ENCODE peak calls at places on chromosomes 2 and 18, in ten cellular contexts. O is gastrocnemius medialis, M is A549, T is AG09309, P is fibroblast of pulmonary artery, B is Caco-2, R is OCI-LY7, K is MG63, W is psoas muscle, F is spleen. S is an unnamed sample.

GRCh38 chr2:161824226-161824625 is 200.0 kb downstream of the SLC4A10 start:
- DNase-seq in O (no peak), M (no peak), T (no peak), P (no peak), B (no peak), R (no peak), K (no peak), W (no peak), F (no peak), S (no peak)

GRCh38 chr2:148517296-148517695 is 127.3 kb upstream of the EPC2 start:
- DNase-seq in O (no peak), M (no peak), T (no peak), P (no peak), B (no peak), R (no peak), K (no peak), W (no peak), F (no peak), S (no peak)

GRCh38 chr18:13615432-13615861 is 110.9 kb downstream of the FAM210A start:
- DNase-seq in O (peak; percentile 30), M (no peak), T (no peak), P (no peak), B (no peak), R (peak; percentile 17), K (no peak), W (no peak), F (no peak), S (no peak)

GRCh38 chr2:210671065-210671464 is 114.7 kb downstream of the CPS1 start:
- DNase-seq in O (no peak), M (no peak), T (no peak), P (no peak), B (no peak), R (no peak), K (no peak), W (no peak), F (no peak), S (no peak)

GRCh38 chr2:203301667-203302066 is 26.5 kb upstream of the ABI2 start:
- DNase-seq in O (no peak), M (no peak), T (no peak), P (no peak), B (no peak), R (no peak), K (no peak), W (no peak), F (no peak), S (no peak)

GRCh38 chr18:37422116-37422515 is 143.5 kb downstream of the CELF4 start:
- DNase-seq in O (no peak), M (no peak), T (no peak), P (no peak), B (no peak), R (no peak), K (no peak), W (no peak), F (no peak), S (no peak)

GRCh38 chr2:129769402-129769991 is 210.0 kb upstream of the RAB6C start:
- DNase-seq in O (no peak), M (no peak), T (no peak), P (no peak), B (no peak), R (no peak), K (no peak), W (no peak), F (no peak), S (no peak)

GRCh38 chr2:31213883-31214637 is 3.3 kb downstream of the CAPN14 start:
- DNase-seq in O (no peak), M (no peak), T (no peak), P (no peak), B (no peak), R (peak; percentile 55), K (no peak), W (no peak), F (no peak), S (no peak)

GRCh38 chr2:150480241-150480640 is 7.2 kb downstream of the RND3 start:
- DNase-seq in O (no peak), M (no peak), T (no peak), P (no peak), B (no peak), R (no peak), K (peak; percentile 57), W (no peak), F (no peak), S (no peak)

GRCh38 chr2:150480971-150481830 is 6.3 kb downstream of the RND3 start:
- DNase-seq in O (no peak), M (no peak), T (no peak), P (no peak), B (no peak), R (no peak), K (no peak), W (no peak), F (no peak), S (no peak)

GRCh38 chr2:150478206-150478974 is 9.1 kb downstream of the RND3 start:
- DNase-seq in O (no peak), M (no peak), T (no peak), P (no peak), B (peak; percentile 59), R (no peak), K (no peak), W (no peak), F (no peak), S (no peak)

GRCh38 chr2:150477347-150477746 is 10.1 kb downstream of the RND3 start:
- DNase-seq in O (no peak), M (no peak), T (no peak), P (no peak), B (peak; percentile 53), R (no peak), K (no peak), W (no peak), F (no peak), S (no peak)

DNA sequence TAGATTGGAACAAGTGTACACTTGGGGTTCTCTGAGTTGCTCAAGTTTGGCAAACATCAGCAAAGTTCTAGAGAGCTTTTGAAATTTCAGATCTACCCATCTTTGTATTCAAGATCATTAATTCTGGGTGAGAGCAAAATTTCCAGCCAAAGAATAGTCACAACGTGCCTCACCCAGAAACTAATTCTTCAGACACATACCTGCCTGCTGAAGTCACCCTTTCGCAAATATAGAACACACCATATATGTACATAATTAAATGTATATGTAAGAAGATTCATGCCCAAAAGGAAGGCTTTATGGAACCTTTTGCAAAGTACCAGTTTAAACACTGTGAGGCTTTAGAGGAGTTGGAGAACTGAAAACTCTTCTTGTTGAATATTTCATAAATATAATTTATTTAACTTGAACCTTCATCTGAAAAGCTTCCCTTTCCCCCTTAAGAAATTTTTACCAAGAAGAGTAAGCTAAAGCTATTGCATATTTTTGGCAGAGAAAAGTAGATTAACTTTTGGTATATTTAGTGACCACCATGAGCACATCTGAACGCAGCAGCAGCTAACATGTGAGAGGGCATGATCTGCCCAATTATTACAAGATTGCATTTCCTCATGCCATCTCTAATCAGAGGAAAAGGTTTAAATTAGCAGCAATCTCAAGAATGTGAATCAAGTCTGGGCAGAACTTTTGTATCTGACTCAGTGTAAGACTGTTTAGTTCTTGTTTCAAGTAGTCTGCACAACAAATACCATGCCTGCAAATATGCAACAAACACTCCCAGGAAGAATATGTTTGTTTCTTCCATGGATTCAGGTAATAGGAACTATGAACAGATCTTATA is 8.2 kb downstream of the RND3 start:
- DNase-seq in O (no peak), M (no peak), T (no peak), P (no peak), B (peak; percentile 38), R (no peak), K (no peak), W (no peak), F (no peak), S (no peak)
- H3K4me3 ChIP-seq in O (no peak overlapping the region), M (peak overlapping the region; percentile 17), T (no peak overlapping the region), P (peak overlapping the region; percentile 6), B (no peak overlapping the region), R (no peak overlapping the region), K (no peak overlapping the region), W (no peak overlapping the region), F (no peak overlapping the region), S (no peak overlapping the region)

GRCh38 chr18:35616664-35617423 is 35.3 kb downstream of the GALNT1 start:
- DNase-seq in O (peak; percentile 14), M (peak; percentile 71), T (peak; percentile 74), P (peak; percentile 84), B (peak; percentile 0), R (peak; percentile 70), K (peak; percentile 80), W (no peak), F (peak; percentile 87), S (peak; percentile 23)

GRCh38 chr18:35619468-35619867 is 37.9 kb downstream of the GALNT1 start:
- DNase-seq in O (peak; percentile 23), M (no peak), T (no peak), P (no peak), B (no peak), R (no peak), K (peak; percentile 51), W (no peak), F (no peak), S (no peak)

GRCh38 chr18:35617865-35618264 is 36.3 kb downstream of the GALNT1 start:
- DNase-seq in O (no peak), M (no peak), T (no peak), P (no peak), B (no peak), R (no peak), K (no peak), W (no peak), F (no peak), S (no peak)

GRCh38 chr18:35618703-35619102 is 37.2 kb downstream of the GALNT1 start:
- DNase-seq in O (no peak), M (no peak), T (no peak), P (no peak), B (no peak), R (no peak), K (no peak), W (no peak), F (no peak), S (no peak)

DNA sequence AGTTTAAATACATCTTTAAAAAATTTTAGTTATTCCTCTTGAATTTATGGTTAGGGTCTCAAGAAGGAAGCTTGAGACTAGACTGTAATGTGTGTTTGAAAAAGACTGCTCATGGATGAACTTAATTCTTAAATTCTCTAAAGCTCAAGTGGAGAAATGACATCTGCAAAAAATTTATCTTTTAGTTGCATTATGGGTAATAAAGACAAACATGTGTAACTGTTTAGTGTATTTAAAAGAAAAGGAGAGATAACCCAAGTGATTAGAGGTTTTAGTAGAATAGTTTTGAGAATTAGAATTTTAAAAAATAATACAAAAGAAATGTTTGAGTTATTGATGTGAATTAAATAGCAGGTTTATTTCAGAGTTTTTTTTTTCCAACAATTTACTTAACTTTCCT is 36.7 kb downstream of the GALNT1 start:
- DNase-seq in O (no peak), M (no peak), T (no peak), P (no peak), B (no peak), R (no peak), K (no peak), W (no peak), F (no peak), S (no peak)
- H3K4me3 ChIP-seq in O (no peak overlapping the region), M (no peak overlapping the region), T (no peak overlapping the region), P (no peak overlapping the region), B (no peak overlapping the region), R (no peak overlapping the region), K (no peak overlapping the region), W (peak overlapping the region; percentile 31), F (no peak overlapping the region), S (no peak overlapping the region)

GRCh38 chr2:143901185-143901842 is 618.6 kb downstream of the ZEB2 start:
- DNase-seq in O (no peak), M (peak; percentile 9), T (peak; percentile 61), P (peak; percentile 72), B (no peak), R (no peak), K (no peak), W (no peak), F (no peak), S (no peak)
- H3K4me3 ChIP-seq in O (no peak overlapping the region), M (no peak overlapping the region), T (peak overlapping the region; percentile 12), P (no peak overlapping the region), B (no peak overlapping the region), R (no peak overlapping the region), K (no peak overlapping the region), W (no peak overlapping the region), F (no peak overlapping the region), S (no peak overlapping the region)

GRCh38 chr2:224520064-224520463 is 65.1 kb downstream of the CUL3 start:
- DNase-seq in O (no peak), M (peak; percentile 17), T (peak; percentile 43), P (peak; percentile 78), B (no peak), R (peak; percentile 33), K (peak; percentile 65), W (no peak), F (no peak), S (no peak)

GRCh38 chr2:224523626-224524577 is 61.3 kb downstream of the CUL3 start:
- DNase-seq in O (no peak), M (no peak), T (no peak), P (no peak), B (no peak), R (peak; percentile 46), K (no peak), W (no peak), F (no peak), S (no peak)

GRCh38 chr2:224518806-224519580 is 66.2 kb downstream of the CUL3 start:
- DNase-seq in O (no peak), M (no peak), T (peak; percentile 25), P (peak; percentile 69), B (no peak), R (peak; percentile 25), K (peak; percentile 5), W (no peak), F (no peak), S (no peak)

DNA sequence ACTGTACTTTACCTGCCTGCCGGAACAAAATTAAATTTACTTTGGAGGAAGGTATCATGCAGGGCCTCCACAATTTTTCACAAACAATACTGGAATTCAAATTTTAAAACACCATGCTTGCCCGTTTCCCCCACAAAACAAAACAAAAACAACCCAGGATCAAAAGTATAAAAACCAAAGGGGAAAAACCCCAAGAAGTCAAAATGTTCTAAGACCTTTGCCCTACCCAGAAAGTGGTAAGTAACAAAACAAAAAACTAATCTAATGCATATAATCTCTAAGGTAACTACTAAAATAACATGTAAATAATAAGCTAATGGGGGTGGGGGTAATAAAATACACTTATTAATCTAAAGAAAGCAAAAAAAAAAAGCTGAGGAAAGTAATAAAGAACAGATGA is 60.5 kb downstream of the CUL3 start:
- DNase-seq in O (no peak), M (no peak), T (no peak), P (no peak), B (no peak), R (no peak), K (no peak), W (no peak), F (no peak), S (no peak)
- H3K4me3 ChIP-seq in O (no peak overlapping the region), M (no peak overlapping the region), T (no peak overlapping the region), P (no peak overlapping the region), B (no peak overlapping the region), R (peak overlapping the region; percentile 51), K (no peak overlapping the region), W (no peak overlapping the region), F (no peak overlapping the region), S (no peak overlapping the region)

S was measured in pancreas.